ENCODE peak calls at places on chromosomes 6 and 20, in nine cellular contexts. B is right atrium auricular region; C is suprapubic skin; G is fibroblast of lung; R is HCT116; M is CD8-positive, alpha-beta T cell; Y is cardiac muscle cell; U is A549; Q is left ventricle myocardium inferior. J is an unnamed sample. For H3K4me1, the result is how much of the 10 kb centered on the place peaks cover.

GRCh38 chr6:157670466-157671186 is 152.4 kb upstream of the SNX9 start:
- DNase-seq in B (peak), C (no peak), U (no peak), R (no peak), Y (peak), G (peak), Q (peak), M (peak), J (no peak)

GRCh38 chr6:44735631-44735963 is 348.1 kb downstream of the CDC5L start:
- DNase-seq in R (no peak), Y (peak), M (no peak), Q (no peak), U (no peak), C (no peak), B (peak), G (no peak), J (no peak)

GRCh38 chr6:117483004-117483644 is 650 bp downstream of the DCBLD1 start:
- DNase-seq in C (peak), M (no peak), B (peak), Y (peak), G (peak), U (peak), Q (peak), R (no peak), J (peak)

GRCh38 chr20:53631909-53632662 is 38.4 kb upstream of the ZNF217 start:
- DNase-seq in B (peak), C (peak), U (no peak), Q (no peak), R (no peak), Y (no peak), G (no peak), M (no peak), J (no peak)

GRCh38 chr20:31707994-31708744 is 14.5 kb downstream of the BCL2L1 start:
- DNase-seq in Y (no peak), C (peak), U (peak), M (no peak), B (no peak), G (no peak), R (no peak), Q (peak), J (no peak)

GRCh38 chr6:3697609-3698008 is 53.9 kb downstream of the PXDC1 start:
- DNase-seq in M (no peak), B (no peak), U (no peak), Q (no peak), G (peak), Y (peak), C (no peak), R (no peak), J (no peak)

GRCh38 chr6:960356-960755 is 267.4 kb upstream of the EXOC2 start:
- DNase-seq in Y (no peak), U (no peak), C (no peak), G (peak), Q (no peak), M (no peak), R (no peak), B (no peak), J (no peak)

GRCh38 chr20:4811661-4812181 is 90.0 kb downstream of the PRND start:
- DNase-seq in B (peak), U (no peak), M (peak), C (no peak), Y (no peak), Q (peak), R (no peak), G (no peak), J (no peak)

GRCh38 chr6:85551264-85551663 is 42.4 kb downstream of the SNX14 start:
- DNase-seq in Y (no peak), R (no peak), U (peak), G (no peak), M (no peak), B (no peak), Q (no peak), C (no peak), J (peak)

GRCh38 chr6:148768646-148769270 is 21.9 kb downstream of the UST start:
- DNase-seq in Y (no peak), G (no peak), Q (no peak), U (no peak), C (no peak), R (no peak), M (no peak), B (no peak), J (no peak)

GRCh38 chr6:83984411-83984810 is 49.2 kb upstream of the MRAP2 start:
- DNase-seq in B (no peak), R (no peak), U (no peak), Y (no peak), G (no peak), M (no peak), C (no peak), Q (no peak), J (no peak)

GRCh38 chr20:55528482-55528881 is 476.8 kb downstream of the CBLN4 start:
- DNase-seq in G (no peak), R (no peak), Q (no peak), C (no peak), U (no peak), B (no peak), M (no peak), Y (no peak), J (no peak)

GRCh38 chr6:159837511-159837910 is 37.4 kb downstream of the PNLDC1 start:
- DNase-seq in Y (no peak), B (no peak), M (no peak), R (no peak), C (no peak), G (no peak), Q (no peak), U (no peak), J (no peak)

GRCh38 chr6:139914910-139915309 is 540.5 kb upstream of the CITED2 start:
- DNase-seq in G (no peak), B (no peak), Y (no peak), R (no peak), M (no peak), Q (no peak), C (no peak), U (no peak), J (no peak)

GRCh38 chr6:34474754-34475153 is 8.9 kb downstream of the PACSIN1 start:
- DNase-seq in R (no peak), G (no peak), M (no peak), Q (no peak), B (no peak), U (no peak), C (no peak), Y (no peak), J (no peak)

GRCh38 chr6:78598966-78599365 is 268.4 kb upstream of the IRAK1BP1 start:
- DNase-seq in G (peak), M (no peak), U (peak), B (no peak), R (peak), Y (peak), C (no peak), Q (no peak), J (peak)

GRCh38 chr20:17650301-17650761 is 31.7 kb downstream of the RRBP1 start:
- DNase-seq in U (no peak), Y (no peak), C (peak), R (no peak), B (no peak), M (no peak), Q (no peak), G (no peak), J (no peak)

GRCh38 chr6:150788135-150788534 is 77.4 kb upstream of the MTHFD1L start:
- DNase-seq in M (no peak), B (no peak), U (no peak), R (no peak), G (peak), Y (no peak), Q (no peak), C (no peak), J (no peak)

GRCh38 chr20:52313335-52313963 is 121.9 kb upstream of the ZFP64 start:
- DNase-seq in R (peak), C (no peak), M (no peak), Q (no peak), G (peak), Y (peak), B (no peak), U (peak), J (peak)

GRCh38 chr6:168372871-168373270 is 53.3 kb upstream of the DACT2 start:
- DNase-seq in M (no peak), B (no peak), G (no peak), R (no peak), Y (no peak), Q (no peak), U (no peak), C (peak), J (no peak)

GRCh38 chr20:54132612-54133433 is 41.0 kb downstream of the CYP24A1 start:
- DNase-seq in M (no peak), C (peak), G (peak), U (peak), Q (no peak), B (peak), R (peak), Y (peak), J (peak)

GRCh38 chr20:43507150-43508080 is at the start of gene L3MBTL1:
- DNase-seq in G (peak), Y (peak), B (no peak), C (no peak), U (peak), Q (peak), M (no peak), R (peak), J (peak)

GRCh38 chr6:142735182-142735581 is 209.8 kb downstream of the HIVEP2 start:
- DNase-seq in U (no peak), G (peak), Q (no peak), M (no peak), Y (peak), B (no peak), R (no peak), C (no peak), J (peak)

GRCh38 chr6:139955366-139956155 is 581.1 kb upstream of the CITED2 start:
- DNase-seq in Y (no peak), Q (no peak), M (no peak), U (no peak), C (no peak), G (no peak), B (no peak), R (no peak), J (no peak)

GRCh38 chr6:11258260-11259237 is 26.1 kb upstream of the NEDD9 start:
- DNase-seq in G (no peak), R (no peak), C (no peak), B (no peak), Q (no peak), M (no peak), Y (no peak), U (no peak), J (no peak)

GRCh38 chr6:44216677-44217331 is at the start of gene MYMX:
- DNase-seq in M (no peak), B (no peak), Q (peak), Y (no peak), U (no peak), C (peak), R (no peak), G (no peak), J (no peak)

GRCh38 chr6:122622404-122622938 is 12.3 kb downstream of the PKIB start:
- DNase-seq in C (no peak), B (no peak), G (no peak), R (no peak), Y (no peak), M (no peak), U (no peak), Q (no peak), J (no peak)

GRCh38 chr6:38179300-38179699 is 359.8 kb downstream of the ZFAND3 start:
- DNase-seq in U (no peak), Q (no peak), R (no peak), M (no peak), B (no peak), G (no peak), C (no peak), Y (no peak), J (no peak)

GRCh38 chr6:7542065-7542877 is 800 bp downstream of the DSP start:
- DNase-seq in Y (no peak), G (no peak), R (no peak), M (no peak), Q (peak), C (no peak), B (no peak), U (peak), J (no peak)

GRCh38 chr20:48718914-48719578 is 108.8 kb downstream of the PREX1 start:
- DNase-seq in B (no peak), R (no peak), G (no peak), M (peak), Q (no peak), Y (no peak), U (no peak), C (no peak), J (no peak)

GRCh38 chr20:19695081-19695480 is 63.0 kb upstream of the RIN2 start:
- DNase-seq in Y (no peak), U (no peak), G (no peak), R (no peak), B (no peak), M (no peak), Q (no peak), C (no peak), J (peak)

GRCh38 chr6:82072113-82072512 is 175.4 kb downstream of the IBTK start:
- DNase-seq in C (no peak), Q (no peak), U (no peak), R (no peak), G (no peak), B (no peak), M (no peak), Y (no peak), J (peak)

GRCh38 chr20:57040924-57041323 is 225.5 kb downstream of the BMP7 start:
- DNase-seq in C (peak), M (no peak), U (peak), R (no peak), B (no peak), G (peak), Q (no peak), Y (no peak), J (no peak)

GRCh38 chr6:138250513-138251247 is 32.4 kb upstream of the PBOV1 start:
- DNase-seq in C (peak), U (no peak), G (peak), Q (peak), Y (peak), R (no peak), M (no peak), B (peak), J (no peak)

GRCh38 chr6:29230666-29231065 is 60.0 kb downstream of the OR2J2 start:
- DNase-seq in B (no peak), Q (no peak), C (no peak), U (no peak), M (no peak), R (no peak), G (no peak), Y (no peak), J (no peak)

GRCh38 chr20:34941224-34941623 is 14.4 kb downstream of the GSS start:
- DNase-seq in M (no peak), Y (no peak), B (no peak), C (no peak), Q (no peak), R (no peak), U (no peak), G (no peak), J (no peak)

GRCh38 chr20:45783656-45784294 is 7.9 kb downstream of the WFDC3 start:
- DNase-seq in C (peak), Q (peak), B (no peak), M (no peak), U (no peak), Y (peak), G (no peak), R (no peak), J (no peak)

GRCh38 chr20:19757973-19758887 is at the start of gene RIN2:
- DNase-seq in C (peak), Y (peak), M (no peak), G (peak), Q (peak), U (peak), R (peak), B (peak), J (peak)

GRCh38 chr6:144729502-144729901 is 444.4 kb downstream of the UTRN start:
- DNase-seq in B (no peak), Y (no peak), M (no peak), U (no peak), R (no peak), Q (no peak), C (no peak), G (no peak), J (no peak)

DNA sequence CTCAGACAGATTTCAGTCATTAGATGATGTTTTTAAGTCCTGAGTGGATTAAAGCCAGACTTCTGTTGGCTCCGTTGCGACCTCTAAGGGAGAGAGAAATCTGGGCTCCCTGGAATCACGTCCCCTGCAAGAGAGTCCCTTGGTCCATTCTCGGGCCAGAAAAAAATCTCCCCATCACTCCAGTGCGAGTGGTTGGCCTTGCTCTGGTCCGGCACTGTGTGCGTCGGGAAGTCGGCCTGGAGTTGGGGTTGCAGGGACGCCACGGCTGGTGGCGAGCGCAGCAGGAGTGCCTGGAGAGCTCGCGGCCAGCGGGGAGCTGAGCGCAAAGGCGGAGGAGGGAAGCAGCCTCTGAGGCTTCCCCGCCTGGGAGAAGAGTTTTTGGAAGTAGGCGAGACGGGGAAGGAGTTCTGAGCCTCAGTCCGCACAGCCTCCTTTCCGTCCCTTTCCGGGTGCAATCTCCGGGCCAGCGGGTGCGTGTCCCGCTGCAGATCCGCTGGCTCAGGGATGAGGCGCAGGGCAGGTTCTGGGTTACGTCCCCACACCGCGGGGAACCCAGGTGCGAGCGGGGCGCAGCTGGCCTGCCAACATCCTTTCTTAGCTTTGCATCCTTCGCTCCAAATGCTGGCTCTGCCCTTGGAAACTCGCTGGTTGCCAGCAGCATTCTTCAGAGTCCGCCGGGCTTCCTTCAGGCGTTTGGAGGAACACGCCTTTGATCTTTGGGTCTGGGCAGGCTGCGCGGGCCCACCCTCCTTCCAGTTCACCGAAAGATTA is 6.8 kb downstream of the TCF21 start:
- DNase-seq in C (no peak), Y (peak), R (no peak), M (no peak), B (no peak), G (peak), Q (peak), U (no peak), J (no peak)
- H3K4me3 ChIP-seq in C (peak), Y (peak), R (no peak), M (no peak), B (peak), G (peak), Q (peak), U (no peak), J (no peak)

GRCh38 chr6:25902071-25902470 is 28.0 kb upstream of the SLC17A3 start:
- DNase-seq in Q (no peak), B (no peak), Y (no peak), M (no peak), U (no peak), G (no peak), C (no peak), R (no peak), J (no peak)
- H3K4me1 ChIP-seq in Q (under half), B (under half), Y (under half), M (under half), U (under half), G (under half), C (under half), R (under half), J (under half)

DNA sequence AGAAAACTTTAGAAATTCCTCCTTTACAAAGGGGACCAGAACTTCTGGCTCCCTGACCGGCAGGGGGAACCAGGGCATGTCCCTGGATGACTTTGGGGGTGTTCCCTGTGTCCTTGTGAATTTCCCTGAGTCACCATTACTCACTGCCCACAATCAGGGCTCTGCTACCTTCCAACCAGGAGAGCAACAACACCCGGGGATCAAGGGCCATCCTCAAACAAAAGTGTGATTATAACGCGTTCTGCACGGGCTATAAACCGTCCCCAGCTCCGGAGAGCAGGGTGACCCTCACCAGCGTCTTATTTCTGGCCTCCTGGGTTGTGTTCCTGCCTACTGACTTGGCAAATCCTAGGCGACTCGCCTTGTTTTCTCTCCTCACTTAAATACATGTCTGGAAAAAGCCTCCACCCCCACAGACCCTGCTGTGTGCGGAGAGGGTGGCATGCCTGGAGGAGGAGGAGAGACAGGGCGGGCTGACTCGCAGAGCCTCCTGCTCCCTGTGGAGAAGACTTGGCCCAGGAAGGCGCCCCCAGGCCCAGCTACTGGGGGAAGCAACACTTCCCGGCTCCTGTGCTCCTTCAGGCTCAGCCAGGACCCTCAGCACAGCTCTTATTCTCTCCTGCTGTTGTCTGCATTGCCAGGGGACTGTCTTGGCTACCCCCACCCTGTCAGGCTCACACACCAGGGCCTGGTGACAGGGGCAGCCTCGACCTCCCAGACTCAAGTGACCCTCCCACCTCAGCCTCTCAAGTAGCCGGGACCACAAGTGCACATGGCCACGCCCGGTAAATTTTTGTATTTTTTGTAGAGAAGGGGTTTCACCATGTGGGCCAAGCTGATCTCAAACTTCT is 54.1 kb downstream of the FGD2 start:
- DNase-seq in M (no peak), G (peak), R (peak), C (peak), B (peak), U (peak), Q (peak), Y (peak), J (peak)
- H3K27ac ChIP-seq in M (no peak), G (peak), R (peak), C (peak), B (peak), U (peak), Q (peak), Y (peak), J (peak)

GRCh38 chr20:62062661-62063600 is 2.8 kb downstream of the TAF4 start:
- DNase-seq in G (no peak), R (no peak), M (no peak), Y (no peak), B (no peak), U (no peak), Q (no peak), C (peak), J (no peak)
- H3K4me3 ChIP-seq in G (peak), R (no peak), M (no peak), Y (no peak), B (no peak), U (no peak), Q (peak), C (no peak), J (peak)

J was measured in A673.